ENCODE peak calls at places on chromosomes 3 and 15, in eight cellular contexts. V is HS-5; K is NCI-H524; R is activated CD4-positive, alpha-beta T cell treated with anti-CD3 and anti-CD28 coated beads, Interleukin-2, amount 50 U/mL, for 1 hour; E is nephron progenitor cell; H is fibroblast of lung; P is H7; D is psoas muscle. M is an unnamed sample.

GRCh38 chr3:183275418-183275817 is 22.4 kb downstream of the B3GNT5 start:
- DNase-seq in V (no peak), K (no peak), R (no peak), E (no peak), H (peak; percentile 96), P (no peak), D (no peak), M (no peak)

GRCh38 chr15:66642514-66642913 is 59.5 kb upstream of the SMAD6 start:
- DNase-seq in V (no peak), K (no peak), R (no peak), E (no peak), H (no peak), P (no peak), D (no peak), M (no peak)

GRCh38 chr3:192841428-192841827 is 76.2 kb downstream of the MB21D2 start:
- DNase-seq in V (no peak), K (no peak), R (no peak), E (no peak), H (no peak), P (no peak), D (no peak), M (no peak)

GRCh38 chr3:157119369-157119951 is 40.5 kb downstream of the CCNL1 start:
- DNase-seq in V (no peak), K (no peak), R (no peak), E (no peak), H (no peak), P (peak; percentile 34), D (no peak), M (no peak)

GRCh38 chr3:71543371-71544016 is 40.0 kb downstream of the FOXP1 start:
- DNase-seq in V (no peak), K (peak; percentile 94), R (no peak), E (no peak), H (no peak), P (no peak), D (no peak), M (no peak)

GRCh38 chr3:78516437-78516836 is 1251.4 kb downstream of the ROBO1 start:
- DNase-seq in V (no peak), K (no peak), R (no peak), E (no peak), H (no peak), P (no peak), D (no peak), M (no peak)

GRCh38 chr3:14298442-14298841 is 104.0 kb upstream of the SLC6A6 start:
- DNase-seq in V (no peak), K (no peak), R (no peak), E (no peak), H (no peak), P (no peak), D (no peak), M (no peak)

GRCh38 chr3:113070226-113071220 is 79.7 kb downstream of the GTPBP8 start:
- DNase-seq in V (no peak), K (no peak), R (no peak), E (no peak), H (peak; percentile 60), P (no peak), D (no peak), M (no peak)

GRCh38 chr3:184465883-184466412 is 86.1 kb downstream of the CHRD start:
- DNase-seq in V (no peak), K (no peak), R (no peak), E (no peak), H (no peak), P (no peak), D (no peak), M (no peak)

GRCh38 chr3:58529516-58530353 is 7.3 kb downstream of the ACOX2 start:
- DNase-seq in V (no peak), K (peak; percentile 53), R (no peak), E (peak; percentile 65), H (no peak), P (peak; percentile 91), D (no peak), M (peak; percentile 40)